ENCODE peak calls at places on chromosomes 11 and 22, in ten cellular contexts. A is IMR-90, D is breast epithelium, C is stomach, L is suprapubic skin, K is tibial nerve, I is thyroid gland, Y is Peyer's patch, Q is H1, F is sigmoid colon. E is an unnamed sample.

GRCh38 chr11:96075532-96075959 is 151.6 kb upstream of the MTMR2 start:
- DNase-seq in K (no peak), C (no peak), Y (no peak), Q (no peak), L (no peak), F (no peak), D (no peak), I (no peak), A (peak; percentile 23), E (no peak)

GRCh38 chr11:19953909-19954308 is 206.4 kb downstream of the DBX1 start:
- DNase-seq in K (no peak), A (peak; percentile 91), D (no peak), F (no peak), Q (no peak), L (no peak), C (no peak), Y (no peak), I (peak; percentile 37), E (no peak)

GRCh38 chr22:30634477-30635233 is 926 bp upstream of the SLC35E4 start:
- DNase-seq in K (peak; percentile 86), C (peak; percentile 90), F (peak; percentile 94), Q (peak; percentile 96), A (peak; percentile 89), D (peak; percentile 89), Y (peak; percentile 96), L (peak; percentile 94), I (peak; percentile 86), E (peak; percentile 80)

GRCh38 chr11:112355726-112356125 is 95.1 kb upstream of the PLET1 start:
- DNase-seq in I (no peak), A (peak; percentile 35), L (no peak), D (no peak), C (peak; percentile 31), Q (peak; percentile 56), F (no peak), K (no peak), Y (no peak), E (no peak)

GRCh38 chr11:58286249-58286648 is 18.2 kb upstream of the OR10W1 start:
- DNase-seq in F (no peak), Q (no peak), A (peak; percentile 60), C (no peak), I (no peak), K (no peak), D (no peak), Y (peak; percentile 65), L (no peak), E (no peak)

GRCh38 chr11:32052218-32052617 is 38.7 kb upstream of the RCN1 start:
- DNase-seq in C (peak; percentile 62), Q (peak; percentile 73), I (peak; percentile 56), A (peak; percentile 58), Y (peak; percentile 78), D (peak; percentile 53), L (peak; percentile 65), F (peak; percentile 70), K (peak; percentile 72), E (peak; percentile 48)

GRCh38 chr11:116927163-116927772 is 89.8 kb upstream of the APOA1 start:
- DNase-seq in C (no peak), L (no peak), K (no peak), F (no peak), Y (peak; percentile 79), Q (no peak), I (no peak), D (no peak), A (no peak), E (no peak)

GRCh38 chr11:15826826-15827225 is 529.5 kb downstream of the SOX6 start:
- DNase-seq in Q (peak; percentile 97), I (peak; percentile 38), F (no peak), L (no peak), A (no peak), K (peak; percentile 18), D (no peak), Y (peak; percentile 54), C (no peak), E (no peak)

GRCh38 chr11:95706974-95707387 is 82.6 kb downstream of the FAM76B start:
- DNase-seq in D (no peak), Q (no peak), L (no peak), I (no peak), K (no peak), F (no peak), A (no peak), C (no peak), Y (no peak), E (no peak)

GRCh38 chr11:61609970-61610347 is 29.1 kb upstream of the SYT7 start:
- DNase-seq in D (peak; percentile 63), Q (no peak), K (no peak), F (no peak), L (no peak), C (peak; percentile 31), Y (no peak), I (peak; percentile 47), A (no peak), E (no peak)

GRCh38 chr11:117851852-117852251 is 24.6 kb downstream of the FXYD6 start:
- DNase-seq in C (peak; percentile 13), L (no peak), Q (no peak), D (no peak), F (peak; percentile 82), K (no peak), I (no peak), A (no peak), Y (peak; percentile 43), E (no peak)

GRCh38 chr22:50009765-50010675 is 2.5 kb downstream of the IL17REL start:
- DNase-seq in F (peak; percentile 61), K (no peak), Q (peak; percentile 49), D (peak; percentile 67), Y (peak; percentile 44), A (no peak), C (no peak), L (no peak), I (no peak), E (no peak)

GRCh38 chr11:79342686-79343085 is 98.1 kb downstream of the TENM4 start:
- DNase-seq in A (no peak), L (no peak), K (no peak), D (no peak), C (no peak), Y (no peak), Q (no peak), F (no peak), I (no peak), E (no peak)

GRCh38 chr11:61657566-61657965 is 22.6 kb upstream of the DAGLA start:
- DNase-seq in F (no peak), Q (no peak), Y (no peak), L (no peak), C (no peak), K (no peak), I (no peak), D (no peak), A (no peak), E (peak; percentile 53)

GRCh38 chr11:126375726-126376125 is 20.2 kb downstream of the ST3GAL4 start:
- DNase-seq in K (no peak), Q (no peak), F (no peak), L (peak; percentile 26), I (no peak), D (peak; percentile 10), Y (no peak), A (peak; percentile 86), C (no peak), E (no peak)

GRCh38 chr22:44680058-44680457 is 21.9 kb upstream of the PRR5 start:
- DNase-seq in C (no peak), D (no peak), Q (no peak), F (no peak), L (no peak), Y (no peak), K (no peak), A (no peak), I (no peak), E (no peak)
- H3K27me3 ChIP-seq in C (no peaks in the 10 kb centered on the region), D (no peaks in the 10 kb centered on the region), Q (no peaks in the 10 kb centered on the region), F (no peaks in the 10 kb centered on the region), L (no peaks in the 10 kb centered on the region), Y (no peaks in the 10 kb centered on the region), K (no peaks in the 10 kb centered on the region), A (no peaks in the 10 kb centered on the region), I (no peaks in the 10 kb centered on the region), E (no peaks in the 10 kb centered on the region)

DNA sequence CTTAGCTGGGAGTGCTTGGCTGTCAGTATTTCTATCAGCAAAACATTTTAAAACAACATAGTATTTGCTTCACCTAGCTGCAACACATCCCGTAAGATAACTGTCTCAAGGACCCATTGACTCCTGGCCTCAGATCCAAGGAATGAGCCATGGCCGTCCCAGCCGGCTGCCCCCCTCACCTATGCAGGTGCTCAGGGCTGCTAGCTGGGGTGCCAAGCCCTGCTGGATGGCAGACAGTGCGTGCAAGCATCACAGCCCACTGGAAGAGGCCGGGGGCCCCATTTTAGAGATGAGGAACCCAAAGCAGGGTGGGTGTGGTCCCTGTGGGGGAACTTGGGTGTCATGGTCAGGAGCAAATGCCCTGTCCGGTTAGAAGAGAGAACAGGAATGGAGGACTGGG is 8.5 kb downstream of the PSMC3 start:
- DNase-seq in C (no peak), K (no peak), D (no peak), Y (no peak), A (no peak), Q (no peak), F (no peak), I (peak; percentile 67), L (peak; percentile 60), E (no peak)
- H3K36me3 ChIP-seq in C (peaks cover 92% of the 10 kb centered on the region), K (peaks cover 98% of the 10 kb centered on the region), D (peaks cover 10% of the 10 kb centered on the region), Y (no peaks in the 10 kb centered on the region), A (peaks cover 72% of the 10 kb centered on the region), Q (peaks cover 28% of the 10 kb centered on the region), F (peaks cover 55% of the 10 kb centered on the region), I (peaks cover 50% of the 10 kb centered on the region), L (peaks cover 80% of the 10 kb centered on the region), E (peaks cover 10% of the 10 kb centered on the region)

GRCh38 chr11:621838-622237 is 2.9 kb downstream of the CDHR5 start:
- DNase-seq in I (no peak), A (no peak), Q (no peak), F (no peak), C (no peak), Y (no peak), K (no peak), D (no peak), L (no peak), E (no peak)

GRCh38 chr11:620935-621814 is 3.6 kb downstream of the CDHR5 start:
- DNase-seq in F (peak; percentile 64), Q (peak; percentile 45), Y (no peak), I (no peak), A (no peak), D (no peak), L (peak; percentile 71), K (no peak), C (no peak), E (no peak)

GRCh38 chr11:618856-619624 is 3.3 kb upstream of the IRF7 start:
- DNase-seq in L (no peak), K (no peak), C (no peak), I (no peak), F (no peak), Q (no peak), D (no peak), Y (no peak), A (no peak), E (no peak)

GRCh38 chr11:619625-620050 is 3.9 kb upstream of the IRF7 start:
- DNase-seq in K (no peak), Q (no peak), Y (no peak), D (no peak), C (no peak), F (peak; percentile 62), L (peak; percentile 68), I (no peak), A (no peak), E (no peak)

GRCh38 chr11:620201-620600 is 4.5 kb upstream of the IRF7 start:
- DNase-seq in C (no peak), Q (no peak), Y (no peak), L (no peak), I (no peak), D (no peak), F (no peak), A (no peak), K (no peak), E (no peak)
- TF ChIP-seq POLR2A in C (no peak), Q (no peak), Y (no peak), L (no peak), I (no peak), D (no peak), F (no peak), A (no peak), K (no peak), E (no peak)

GRCh38 chr11:129373489-129373953 is 2.1 kb upstream of the BARX2 start:
- DNase-seq in K (no peak), D (no peak), I (no peak), Y (no peak), F (no peak), L (no peak), C (no peak), A (no peak), Q (no peak), E (no peak)
- H3K27me3 ChIP-seq in K (peaks cover 94% of the 10 kb centered on the region), D (peaks cover 55% of the 10 kb centered on the region), I (peaks cover 12% of the 10 kb centered on the region), Y (no peaks in the 10 kb centered on the region), F (peaks cover 97% of the 10 kb centered on the region), L (peaks cover 81% of the 10 kb centered on the region), C (peaks cover 10% of the 10 kb centered on the region), A (peaks cover 73% of the 10 kb centered on the region), Q (peaks cover 82% of the 10 kb centered on the region), E (peaks cover 7% of the 10 kb centered on the region)